ENCODE peak calls at places on chromosomes 4 and X, in five cellular contexts. M, D, G, X and A are unnamed samples.

GRCh38 chr4:86367577-86367976 is 7.7 kb upstream of the MAPK10 start:
- DNase-seq in M (peak; percentile 43), D (no peak), G (no peak), X (no peak), A (no peak)

GRCh38 chrX:38494239-38494823 is 67.0 kb upstream of the TSPAN7 start:
- DNase-seq in M (no peak), D (no peak), G (no peak), X (no peak), A (no peak)

GRCh38 chr4:10006604-10007435 is 14.5 kb downstream of the SLC2A9 start:
- DNase-seq in M (peak; percentile 58), D (no peak), G (no peak), X (no peak), A (no peak)

GRCh38 chr4:185512516-185512915 is 22.8 kb downstream of the PDLIM3 start:
- DNase-seq in M (peak; percentile 45), D (no peak), G (peak; percentile 81), X (peak; percentile 34), A (no peak)

GRCh38 chr4:79597266-79597665 is 189.2 kb upstream of the GK2 start:
- DNase-seq in M (peak; percentile 86), D (no peak), G (peak; percentile 31), X (no peak), A (no peak)

GRCh38 chrX:20217279-20217678 is 49.4 kb downstream of the RPS6KA3 start:
- DNase-seq in M (peak; percentile 72), D (no peak), G (peak; percentile 78), X (no peak), A (no peak)

GRCh38 chr4:1036095-1036494 is 24.7 kb downstream of the FGFRL1 start:
- DNase-seq in M (no peak), D (no peak), G (no peak), X (no peak), A (no peak)

GRCh38 chr4:138235419-138235952 is 6.7 kb downstream of the SLC7A11 start:
- DNase-seq in M (peak; percentile 83), D (no peak), G (peak; percentile 97), X (peak; percentile 78), A (no peak)

GRCh38 chrX:105331244-105331643 is 110.8 kb upstream of the TEX13A start:
- DNase-seq in M (peak; percentile 44), D (no peak), G (peak; percentile 52), X (peak; percentile 11), A (no peak)

GRCh38 chrX:17584248-17584681 is 153.0 kb upstream of the SCML1 start:
- DNase-seq in M (peak; percentile 32), D (no peak), G (peak; percentile 60), X (no peak), A (no peak)

GRCh38 chrX:10129229-10129628 is 27.5 kb upstream of the CLCN4 start:
- DNase-seq in M (no peak), D (no peak), G (no peak), X (no peak), A (no peak)

GRCh38 chr4:111136438-111136837 is 513.6 kb upstream of the PITX2 start:
- DNase-seq in M (peak; percentile 1), D (no peak), G (peak; percentile 59), X (no peak), A (no peak)
- TF ChIP-seq CTCF in M (no peak), D (no peak), G (peak; percentile 60), X (peak; percentile 41), A (no peak)

DNA sequence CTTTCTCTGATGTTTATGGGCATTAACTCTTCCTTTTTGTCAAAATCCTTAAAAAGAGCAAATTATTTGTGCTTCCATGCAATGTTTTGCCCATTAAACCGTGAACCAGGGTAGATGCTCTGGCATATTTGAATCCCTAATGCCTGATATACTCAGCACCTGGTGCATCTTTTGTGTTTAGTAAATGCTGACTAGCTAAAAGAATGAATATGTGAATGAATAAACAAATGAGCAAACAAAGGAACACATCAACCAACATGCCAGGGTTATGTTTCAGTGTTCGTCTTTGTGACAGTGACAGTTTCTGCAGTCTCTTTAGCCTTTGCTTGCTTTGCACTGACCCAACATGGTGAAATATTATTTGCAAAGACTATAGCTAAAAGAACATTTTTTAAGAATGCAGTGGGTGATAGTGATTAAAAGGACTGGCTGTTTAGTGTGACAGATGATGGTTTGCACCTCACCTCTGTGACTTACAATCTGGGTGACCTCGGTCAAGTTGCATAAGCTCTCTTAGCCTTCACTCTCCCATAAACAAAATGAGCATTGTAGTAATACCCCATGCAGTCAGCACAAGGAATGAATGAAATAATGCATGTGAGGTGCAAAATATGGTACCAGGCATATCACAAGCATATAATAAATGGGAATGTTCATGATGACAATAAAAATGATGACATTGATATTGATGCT is 29.5 kb downstream of the SMPX start:
- DNase-seq in M (no peak), D (no peak), G (no peak), X (no peak), A (no peak)
- H3K27ac ChIP-seq in M (no peak overlapping the region), D (no peak overlapping the region), G (no peak overlapping the region), X (no peak overlapping the region), A (no peak overlapping the region)

DNA sequence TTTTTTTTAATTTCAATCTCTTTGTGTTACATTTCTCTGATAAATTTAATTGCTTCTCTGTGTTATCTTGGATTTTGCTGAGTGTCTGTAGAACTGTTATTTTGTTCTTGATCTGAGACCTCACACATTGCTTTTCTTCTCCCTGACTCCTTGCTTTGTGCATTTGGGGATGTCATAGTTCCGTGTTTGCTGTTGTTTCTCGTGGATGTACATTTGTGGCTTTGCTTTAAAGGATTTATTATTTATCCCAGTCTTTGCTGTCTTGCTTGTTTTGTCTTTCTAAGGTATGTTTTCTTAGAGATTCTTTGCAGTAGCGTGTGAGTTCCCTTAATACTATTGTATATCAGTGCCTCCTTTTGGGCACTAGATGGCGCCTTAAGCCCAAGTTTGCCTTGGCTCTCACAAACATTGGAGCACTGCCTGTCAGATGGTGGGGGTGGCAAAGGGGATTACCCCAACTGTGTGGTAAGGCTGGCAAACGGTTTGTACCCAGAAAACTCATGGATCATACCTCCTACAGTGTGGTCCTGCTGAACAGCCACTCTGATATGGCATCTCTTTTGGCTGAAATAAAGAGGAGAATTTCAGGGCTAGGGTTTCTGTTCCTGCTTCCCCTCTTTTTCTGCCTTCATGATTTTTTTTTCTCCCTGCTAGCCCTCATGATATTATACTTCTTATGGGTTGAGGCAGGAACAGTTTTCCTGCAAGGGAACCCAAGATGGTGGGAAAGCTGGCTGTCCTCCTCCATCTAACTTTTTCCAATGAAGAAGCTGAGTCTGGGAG is 96.3 kb downstream of the PGRMC2 start:
- DNase-seq in M (peak; percentile 81), D (no peak), G (peak; percentile 77), X (peak; percentile 51), A (no peak)
- TF ChIP-seq CTCF in M (peak; percentile 87), D (peak; percentile 69), G (peak; percentile 92), X (peak; percentile 86), A (peak; percentile 86)

GRCh38 chrX:13102636-13103035 is 58.2 kb upstream of the FAM9C start:
- DNase-seq in M (peak; percentile 50), D (no peak), G (peak; percentile 29), X (no peak), A (no peak)
- H3K27ac ChIP-seq in M (no peak overlapping the region), D (peak overlapping the region; percentile 51), G (no peak overlapping the region), X (no peak overlapping the region), A (peak overlapping the region; percentile 56)

GRCh38 chr4:6302869-6303268 is 33.2 kb downstream of the WFS1 start:
- DNase-seq in M (no peak), D (no peak), G (no peak), X (no peak), A (no peak)
- TF ChIP-seq CTCF in M (no peak), D (no peak), G (no peak), X (no peak), A (no peak)

GRCh38 chr4:108168213-108168671 is 490 bp downstream of the LEF1 start:
- DNase-seq in M (no peak), D (no peak), G (peak; percentile 8), X (no peak), A (no peak)

GRCh38 chr4:108165601-108166000 is 3.1 kb downstream of the LEF1 start:
- DNase-seq in M (no peak), D (no peak), G (no peak), X (no peak), A (no peak)

GRCh38 chr4:108168672-108169562 is at the start of gene LEF1:
- DNase-seq in M (peak; percentile 42), D (no peak), G (peak; percentile 11), X (no peak), A (no peak)

GRCh38 chr4:108166038-108166437 is 2.7 kb downstream of the LEF1 start:
- DNase-seq in M (no peak), D (no peak), G (no peak), X (no peak), A (no peak)

GRCh38 chr4:108166441-108167315 is 2.1 kb downstream of the LEF1 start:
- DNase-seq in M (no peak), D (no peak), G (no peak), X (no peak), A (no peak)
- H3K27ac ChIP-seq in M (peak overlapping the region; percentile 27), D (no peak overlapping the region), G (no peak overlapping the region), X (no peak overlapping the region), A (no peak overlapping the region)

GRCh38 chrX:152343306-152343705 is 107.8 kb downstream of the GABRA3 start:
- DNase-seq in M (no peak), D (no peak), G (no peak), X (no peak), A (no peak)
- TF ChIP-seq CTCF in M (no peak), D (no peak), G (no peak), X (no peak), A (no peak)

DNA sequence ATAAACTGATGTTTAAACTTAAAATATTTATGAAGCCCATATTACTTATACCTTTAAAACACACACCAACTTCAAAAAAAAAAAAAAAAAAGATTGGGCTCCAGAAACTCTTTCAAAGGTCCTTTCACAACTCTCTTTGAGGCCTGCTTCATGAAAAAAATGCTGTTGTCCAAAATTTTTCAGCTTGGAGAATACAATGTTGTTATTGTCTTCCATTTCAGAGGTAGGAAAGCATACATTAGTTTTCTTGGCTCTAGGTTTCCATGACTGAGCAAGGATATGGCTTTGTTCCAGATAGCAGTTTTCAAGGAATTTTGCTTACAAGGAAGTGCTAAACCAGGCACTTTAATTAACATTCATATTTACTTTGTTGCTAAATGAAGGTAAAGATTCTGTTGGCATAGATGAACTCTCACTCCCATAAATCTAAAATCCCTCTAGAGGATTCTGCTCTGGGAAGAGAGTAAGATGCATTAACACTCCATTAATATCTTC is 118.6 kb downstream of the COL25A1 start:
- DNase-seq in M (peak; percentile 50), D (no peak), G (no peak), X (no peak), A (no peak)
- H3K27ac ChIP-seq in M (no peak overlapping the region), D (no peak overlapping the region), G (no peak overlapping the region), X (no peak overlapping the region), A (peak overlapping the region; percentile 79)